ENCODE peak calls at places on chromosomes 16 and 17, in seven cellular contexts. One of them, this sample, is unnamed.

GRCh38 chr16:1435921-1436697 is 5.2 kb downstream of the PERCC1 start:
- DNase-seq in GM03348: no peak
- DNase-seq in activated CD4-positive, alpha-beta T cell treated with anti-CD3 and anti-CD28 coated beads, Interleukin-2, amount 10 ng/mL, durations not matched to agents 7 days and 5 days: no peak
- DNase-seq in SK-N-SH: no peak
- DNase-seq in LoVo: no peak
- DNase-seq in A549: no peak
- DNase-seq in H4: no peak
- DNase-seq in this sample: no peak

GRCh38 chr16:72939247-72939646 is 108.7 kb downstream of the ZFHX3 start:
- DNase-seq in GM03348: peak
- DNase-seq in activated CD4-positive, alpha-beta T cell treated with anti-CD3 and anti-CD28 coated beads, Interleukin-2, amount 10 ng/mL, durations not matched to agents 7 days and 5 days: no peak
- DNase-seq in SK-N-SH: no peak
- DNase-seq in LoVo: no peak
- DNase-seq in A549: peak
- DNase-seq in H4: peak
- DNase-seq in this sample: peak

GRCh38 chr17:12591336-12591735 is 74.4 kb upstream of the MYOCD start:
- DNase-seq in GM03348: no peak
- DNase-seq in activated CD4-positive, alpha-beta T cell treated with anti-CD3 and anti-CD28 coated beads, Interleukin-2, amount 10 ng/mL, durations not matched to agents 7 days and 5 days: no peak
- DNase-seq in SK-N-SH: no peak
- DNase-seq in LoVo: no peak
- DNase-seq in A549: peak
- DNase-seq in H4: no peak
- DNase-seq in this sample: no peak

GRCh38 chr17:83199500-83200201 is 120.2 kb downstream of the METRNL start:
- DNase-seq in GM03348: peak
- DNase-seq in activated CD4-positive, alpha-beta T cell treated with anti-CD3 and anti-CD28 coated beads, Interleukin-2, amount 10 ng/mL, durations not matched to agents 7 days and 5 days: peak
- DNase-seq in SK-N-SH: no peak
- DNase-seq in LoVo: no peak
- DNase-seq in A549: no peak
- DNase-seq in H4: no peak
- DNase-seq in this sample: peak

GRCh38 chr17:77427471-77427991 is 286.8 kb downstream of the SEC14L1 start:
- DNase-seq in GM03348: peak
- DNase-seq in activated CD4-positive, alpha-beta T cell treated with anti-CD3 and anti-CD28 coated beads, Interleukin-2, amount 10 ng/mL, durations not matched to agents 7 days and 5 days: no peak
- DNase-seq in SK-N-SH: peak
- DNase-seq in LoVo: no peak
- DNase-seq in A549: peak
- DNase-seq in H4: peak
- DNase-seq in this sample: peak

GRCh38 chr16:29765167-29766032 is 12.7 kb upstream of the ZG16 start:
- DNase-seq in GM03348: no peak
- DNase-seq in activated CD4-positive, alpha-beta T cell treated with anti-CD3 and anti-CD28 coated beads, Interleukin-2, amount 10 ng/mL, durations not matched to agents 7 days and 5 days: no peak
- DNase-seq in SK-N-SH: no peak
- DNase-seq in LoVo: peak
- DNase-seq in A549: no peak
- DNase-seq in H4: no peak
- DNase-seq in this sample: no peak

GRCh38 chr17:17837380-17837821 is 615 bp upstream of the SREBF1 start:
- DNase-seq in GM03348: peak
- DNase-seq in activated CD4-positive, alpha-beta T cell treated with anti-CD3 and anti-CD28 coated beads, Interleukin-2, amount 10 ng/mL, durations not matched to agents 7 days and 5 days: no peak
- DNase-seq in SK-N-SH: no peak
- DNase-seq in LoVo: peak
- DNase-seq in A549: peak
- DNase-seq in H4: peak
- DNase-seq in this sample: peak

GRCh38 chr17:37506678-37507077 is 17.0 kb downstream of the DUSP14 start:
- DNase-seq in GM03348: no peak
- DNase-seq in activated CD4-positive, alpha-beta T cell treated with anti-CD3 and anti-CD28 coated beads, Interleukin-2, amount 10 ng/mL, durations not matched to agents 7 days and 5 days: peak
- DNase-seq in SK-N-SH: peak
- DNase-seq in LoVo: no peak
- DNase-seq in A549: peak
- DNase-seq in H4: peak
- DNase-seq in this sample: peak

GRCh38 chr16:3098459-3099394 is at the start of gene ZSCAN10:
- DNase-seq in GM03348: no peak
- DNase-seq in activated CD4-positive, alpha-beta T cell treated with anti-CD3 and anti-CD28 coated beads, Interleukin-2, amount 10 ng/mL, durations not matched to agents 7 days and 5 days: no peak
- DNase-seq in SK-N-SH: no peak
- DNase-seq in LoVo: no peak
- DNase-seq in A549: no peak
- DNase-seq in H4: no peak
- DNase-seq in this sample: no peak

GRCh38 chr17:80845863-80846671 is 145.6 kb upstream of the CHMP6 start:
- DNase-seq in GM03348: no peak
- DNase-seq in activated CD4-positive, alpha-beta T cell treated with anti-CD3 and anti-CD28 coated beads, Interleukin-2, amount 10 ng/mL, durations not matched to agents 7 days and 5 days: no peak
- DNase-seq in SK-N-SH: no peak
- DNase-seq in LoVo: no peak
- DNase-seq in A549: no peak
- DNase-seq in H4: no peak
- DNase-seq in this sample: no peak

GRCh38 chr17:15451681-15452080 is 15.7 kb downstream of the CDRT4 start:
- DNase-seq in GM03348: no peak
- DNase-seq in activated CD4-positive, alpha-beta T cell treated with anti-CD3 and anti-CD28 coated beads, Interleukin-2, amount 10 ng/mL, durations not matched to agents 7 days and 5 days: no peak
- DNase-seq in SK-N-SH: no peak
- DNase-seq in LoVo: no peak
- DNase-seq in A549: no peak
- DNase-seq in H4: no peak
- DNase-seq in this sample: peak

GRCh38 chr17:34614698-34615097 is 35.3 kb downstream of the TMEM132E start:
- DNase-seq in GM03348: no peak
- DNase-seq in activated CD4-positive, alpha-beta T cell treated with anti-CD3 and anti-CD28 coated beads, Interleukin-2, amount 10 ng/mL, durations not matched to agents 7 days and 5 days: no peak
- DNase-seq in SK-N-SH: no peak
- DNase-seq in LoVo: no peak
- DNase-seq in A549: no peak
- DNase-seq in H4: no peak
- DNase-seq in this sample: no peak

GRCh38 chr16:88534731-88535141 is 35.5 kb upstream of the ZC3H18 start:
- DNase-seq in GM03348: peak
- DNase-seq in activated CD4-positive, alpha-beta T cell treated with anti-CD3 and anti-CD28 coated beads, Interleukin-2, amount 10 ng/mL, durations not matched to agents 7 days and 5 days: peak
- DNase-seq in SK-N-SH: no peak
- DNase-seq in LoVo: peak
- DNase-seq in A549: peak
- DNase-seq in H4: peak
- DNase-seq in this sample: peak

GRCh38 chr16:71338632-71339031 is 19.9 kb upstream of the CALB2 start:
- DNase-seq in GM03348: no peak
- DNase-seq in activated CD4-positive, alpha-beta T cell treated with anti-CD3 and anti-CD28 coated beads, Interleukin-2, amount 10 ng/mL, durations not matched to agents 7 days and 5 days: no peak
- DNase-seq in SK-N-SH: no peak
- DNase-seq in LoVo: peak
- DNase-seq in A549: no peak
- DNase-seq in H4: no peak
- DNase-seq in this sample: no peak

GRCh38 chr17:3962217-3963069 is 1.8 kb downstream of the ATP2A3 start:
- DNase-seq in GM03348: no peak
- DNase-seq in activated CD4-positive, alpha-beta T cell treated with anti-CD3 and anti-CD28 coated beads, Interleukin-2, amount 10 ng/mL, durations not matched to agents 7 days and 5 days: no peak
- DNase-seq in SK-N-SH: no peak
- DNase-seq in LoVo: no peak
- DNase-seq in A549: no peak
- DNase-seq in H4: no peak
- DNase-seq in this sample: no peak

This sample was measured in GM23248.